ENCODE peak calls at places on chromosomes 2 and 18, in four cellular contexts. One of them, this sample, is unnamed.

GRCh38 chr2:45941758-45942738 is 290.6 kb downstream of the PRKCE start:
- DNase-seq in fibroblast of lung: peak
- DNase-seq in HEK293T: no peak
- DNase-seq in effector CD4-positive, alpha-beta T cell: no peak
- DNase-seq in this sample: no peak

GRCh38 chr18:68177807-68178702 is 536.9 kb downstream of the TMX3 start:
- DNase-seq in fibroblast of lung: peak
- DNase-seq in HEK293T: no peak
- DNase-seq in effector CD4-positive, alpha-beta T cell: no peak
- DNase-seq in this sample: no peak

GRCh38 chr18:8045890-8046289 is 478.8 kb downstream of the PTPRM start:
- DNase-seq in fibroblast of lung: no peak
- DNase-seq in HEK293T: no peak
- DNase-seq in effector CD4-positive, alpha-beta T cell: no peak
- DNase-seq in this sample: no peak

GRCh38 chr2:205563646-205564045 is 118.7 kb upstream of the NRP2 start:
- DNase-seq in fibroblast of lung: peak
- DNase-seq in HEK293T: peak
- DNase-seq in effector CD4-positive, alpha-beta T cell: no peak
- DNase-seq in this sample: no peak

GRCh38 chr2:18282026-18282425 is 278.4 kb downstream of the RDH14 start:
- DNase-seq in fibroblast of lung: no peak
- DNase-seq in HEK293T: no peak
- DNase-seq in effector CD4-positive, alpha-beta T cell: no peak
- DNase-seq in this sample: no peak

GRCh38 chr2:219010162-219010756 is 17.0 kb upstream of the CRYBA2 start:
- DNase-seq in fibroblast of lung: no peak
- DNase-seq in HEK293T: peak
- DNase-seq in effector CD4-positive, alpha-beta T cell: no peak
- DNase-seq in this sample: no peak

GRCh38 chr2:223460774-223461211 is 141.4 kb downstream of the SCG2 start:
- DNase-seq in fibroblast of lung: peak
- DNase-seq in HEK293T: no peak
- DNase-seq in effector CD4-positive, alpha-beta T cell: no peak
- DNase-seq in this sample: no peak

GRCh38 chr18:48975817-48976649 is 25.3 kb upstream of the SMAD7 start:
- DNase-seq in fibroblast of lung: peak
- DNase-seq in HEK293T: peak
- DNase-seq in effector CD4-positive, alpha-beta T cell: peak
- DNase-seq in this sample: peak

GRCh38 chr2:10331033-10331701 is 28.5 kb downstream of the HPCAL1 start:
- DNase-seq in fibroblast of lung: peak
- DNase-seq in HEK293T: no peak
- DNase-seq in effector CD4-positive, alpha-beta T cell: peak
- DNase-seq in this sample: peak

GRCh38 chr2:70367722-70368323 is 66.0 kb upstream of the FAM136A start:
- DNase-seq in fibroblast of lung: peak
- DNase-seq in HEK293T: no peak
- DNase-seq in effector CD4-positive, alpha-beta T cell: no peak
- DNase-seq in this sample: no peak

GRCh38 chr2:68755071-68755470 is 20.5 kb downstream of the ARHGAP25 start:
- DNase-seq in fibroblast of lung: peak
- DNase-seq in HEK293T: no peak
- DNase-seq in effector CD4-positive, alpha-beta T cell: no peak
- DNase-seq in this sample: no peak

GRCh38 chr2:172931256-172931894 is 144.3 kb upstream of the MAP3K20 start:
- DNase-seq in fibroblast of lung: peak
- DNase-seq in HEK293T: peak
- DNase-seq in effector CD4-positive, alpha-beta T cell: no peak
- DNase-seq in this sample: no peak

GRCh38 chr18:47953471-47953931 is 23.0 kb upstream of the SMAD2 start:
- DNase-seq in fibroblast of lung: no peak
- DNase-seq in HEK293T: no peak
- DNase-seq in effector CD4-positive, alpha-beta T cell: no peak
- DNase-seq in this sample: no peak

GRCh38 chr2:174615951-174616436 is 18.4 kb upstream of the WIPF1 start:
- DNase-seq in fibroblast of lung: peak
- DNase-seq in HEK293T: no peak
- DNase-seq in effector CD4-positive, alpha-beta T cell: no peak
- DNase-seq in this sample: peak

GRCh38 chr2:129870646-129871335 is 108.7 kb upstream of the RAB6C start:
- DNase-seq in fibroblast of lung: no peak
- DNase-seq in HEK293T: no peak
- DNase-seq in effector CD4-positive, alpha-beta T cell: no peak
- DNase-seq in this sample: no peak

GRCh38 chr2:236576053-236576452 is 6.4 kb downstream of the ACKR3 start:
- DNase-seq in fibroblast of lung: no peak
- DNase-seq in HEK293T: no peak
- DNase-seq in effector CD4-positive, alpha-beta T cell: no peak
- DNase-seq in this sample: no peak

GRCh38 chr2:12855508-12855907 is 138.8 kb downstream of the TRIB2 start:
- DNase-seq in fibroblast of lung: no peak
- DNase-seq in HEK293T: no peak
- DNase-seq in effector CD4-positive, alpha-beta T cell: no peak
- DNase-seq in this sample: no peak

GRCh38 chr18:35481960-35482366 is 15.8 kb downstream of the INO80C start:
- DNase-seq in fibroblast of lung: no peak
- DNase-seq in HEK293T: no peak
- DNase-seq in effector CD4-positive, alpha-beta T cell: no peak
- DNase-seq in this sample: no peak

GRCh38 chr2:161436411-161436810 is 20.3 kb downstream of the TBR1 start:
- DNase-seq in fibroblast of lung: peak
- DNase-seq in HEK293T: no peak
- DNase-seq in effector CD4-positive, alpha-beta T cell: no peak
- DNase-seq in this sample: no peak

GRCh38 chr18:50127516-50128229 is 67.3 kb downstream of the MYO5B start:
- DNase-seq in fibroblast of lung: no peak
- DNase-seq in HEK293T: no peak
- DNase-seq in effector CD4-positive, alpha-beta T cell: no peak
- DNase-seq in this sample: no peak

GRCh38 chr2:108967757-108968156 is 21.3 kb downstream of the EDAR start:
- DNase-seq in fibroblast of lung: no peak
- DNase-seq in HEK293T: no peak
- DNase-seq in effector CD4-positive, alpha-beta T cell: no peak
- DNase-seq in this sample: no peak

GRCh38 chr2:3168230-3168891 is 209.3 kb downstream of the EIPR1 start:
- DNase-seq in fibroblast of lung: peak
- DNase-seq in HEK293T: no peak
- DNase-seq in effector CD4-positive, alpha-beta T cell: no peak
- DNase-seq in this sample: no peak

This sample was measured in left ventricle myocardium inferior.